ENCODE peak calls at places on chromosomes 1 and 21, in six cellular contexts. One of them, this sample, is unnamed.

GRCh38 chr1:163799190-163799805 is 477.5 kb downstream of the NUF2 start:
- DNase-seq in K562: no peak
- DNase-seq in HepG2: no peak
- DNase-seq in SK-N-SH: no peak
- DNase-seq in GM12878: no peak
- DNase-seq in A549: no peak
- DNase-seq in this sample: no peak

GRCh38 chr1:218348628-218349185 is 3.6 kb downstream of the TGFB2 start:
- DNase-seq in SK-N-SH: no peak
- DNase-seq in HepG2: no peak
- DNase-seq in A549: no peak
- DNase-seq in GM12878: no peak
- DNase-seq in K562: no peak
- DNase-seq in this sample: no peak

GRCh38 chr1:1099506-1100183 is 16.2 kb downstream of the C1orf159 start:
- DNase-seq in K562: no peak
- DNase-seq in HepG2: no peak
- DNase-seq in A549: no peak
- DNase-seq in SK-N-SH: no peak
- DNase-seq in GM12878: no peak
- DNase-seq in this sample: no peak

GRCh38 chr1:175097361-175097760 is 29.7 kb downstream of the TNN start:
- DNase-seq in HepG2: no peak
- DNase-seq in GM12878: no peak
- DNase-seq in A549: no peak
- DNase-seq in K562: no peak
- DNase-seq in SK-N-SH: no peak
- DNase-seq in this sample: no peak

GRCh38 chr1:166972827-166973226 is 2.5 kb downstream of the ILDR2 start:
- DNase-seq in HepG2: no peak
- DNase-seq in SK-N-SH: no peak
- DNase-seq in A549: no peak
- DNase-seq in GM12878: no peak
- DNase-seq in K562: no peak
- DNase-seq in this sample: no peak

GRCh38 chr1:41917835-41918449 is 780 bp downstream of the HIVEP3 start:
- DNase-seq in GM12878: no peak
- DNase-seq in SK-N-SH: peak
- DNase-seq in A549: peak
- DNase-seq in K562: no peak
- DNase-seq in HepG2: no peak
- DNase-seq in this sample: peak

GRCh38 chr1:204560590-204560989 is 44.4 kb downstream of the MDM4 start:
- DNase-seq in SK-N-SH: no peak
- DNase-seq in HepG2: no peak
- DNase-seq in K562: no peak
- DNase-seq in A549: peak
- DNase-seq in GM12878: no peak
- DNase-seq in this sample: peak

GRCh38 chr1:35499652-35500176 is 57.5 kb downstream of the KIAA0319L start:
- DNase-seq in SK-N-SH: peak
- DNase-seq in HepG2: no peak
- DNase-seq in K562: peak
- DNase-seq in GM12878: no peak
- DNase-seq in A549: no peak
- DNase-seq in this sample: no peak

GRCh38 chr1:32195972-32196823 is 4.2 kb upstream of the CCDC28B start:
- DNase-seq in A549: no peak
- DNase-seq in GM12878: no peak
- DNase-seq in HepG2: no peak
- DNase-seq in SK-N-SH: no peak
- DNase-seq in K562: no peak
- DNase-seq in this sample: peak

GRCh38 chr1:3523980-3524379 is 69.5 kb downstream of the ARHGEF16 start:
- DNase-seq in HepG2: no peak
- DNase-seq in A549: no peak
- DNase-seq in SK-N-SH: no peak
- DNase-seq in K562: no peak
- DNase-seq in GM12878: no peak
- DNase-seq in this sample: no peak

GRCh38 chr1:234357831-234358230 is 15.4 kb upstream of the COA6 start:
- DNase-seq in A549: no peak
- DNase-seq in GM12878: no peak
- DNase-seq in K562: no peak
- DNase-seq in SK-N-SH: no peak
- DNase-seq in HepG2: no peak
- DNase-seq in this sample: no peak

GRCh38 chr1:234361102-234361603 is 12.1 kb upstream of the COA6 start:
- DNase-seq in K562: peak
- DNase-seq in A549: no peak
- DNase-seq in SK-N-SH: no peak
- DNase-seq in HepG2: no peak
- DNase-seq in GM12878: no peak
- DNase-seq in this sample: no peak

DNA sequence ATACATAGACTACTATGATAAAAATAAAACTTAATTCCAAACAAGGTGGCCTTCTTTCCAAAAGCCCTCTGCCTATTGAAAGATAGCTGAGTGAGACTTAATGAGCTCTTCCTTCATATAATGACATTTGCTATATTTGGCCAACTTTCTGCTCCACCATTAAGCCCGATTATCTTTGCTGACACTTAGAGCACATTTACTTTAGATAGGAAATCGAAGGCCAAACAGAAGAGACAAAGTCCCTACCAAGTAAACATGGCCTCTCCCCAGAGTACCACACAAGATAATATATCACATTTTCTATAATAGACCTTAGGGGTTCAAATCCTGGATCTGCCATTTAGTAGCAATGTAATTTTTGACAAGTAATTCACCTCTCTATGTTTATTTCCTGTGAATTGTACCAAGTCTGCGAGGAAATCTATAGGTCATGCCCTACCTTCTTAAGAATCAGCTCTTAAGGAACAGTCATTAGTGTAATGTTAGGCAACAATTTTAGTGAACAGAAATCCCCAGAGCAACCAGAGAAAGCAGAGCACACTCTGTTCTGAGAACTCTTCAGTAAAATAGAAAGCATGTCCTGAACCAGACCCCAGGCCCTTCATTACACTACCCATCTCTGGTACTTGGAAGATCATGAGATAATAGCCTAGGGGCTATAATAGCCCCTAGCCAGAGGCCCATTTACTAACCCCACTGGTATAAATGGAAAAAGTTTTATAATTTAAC is 17.3 kb upstream of the COA6 start:
- DNase-seq in HepG2: peak
- DNase-seq in K562: no peak
- DNase-seq in GM12878: no peak
- DNase-seq in SK-N-SH: peak
- DNase-seq in A549: no peak
- DNase-seq in this sample: no peak
- TF ChIP-seq RFX5 in HepG2: no peak
- TF ChIP-seq RFX5 in K562: no peak
- TF ChIP-seq RFX5 in GM12878: no peak
- TF ChIP-seq RFX5 in SK-N-SH: no peak
- TF ChIP-seq RFX5 in A549: no peak
- TF ChIP-seq RFX5 in this sample: no peak

GRCh38 chr1:239224100-239224499 is 162.3 kb upstream of the CHRM3 start:
- DNase-seq in SK-N-SH: no peak
- DNase-seq in GM12878: no peak
- DNase-seq in HepG2: no peak
- DNase-seq in A549: no peak
- DNase-seq in K562: no peak
- DNase-seq in this sample: no peak

GRCh38 chr1:239218296-239218695 is 168.1 kb upstream of the CHRM3 start:
- DNase-seq in A549: no peak
- DNase-seq in HepG2: no peak
- DNase-seq in GM12878: no peak
- DNase-seq in SK-N-SH: no peak
- DNase-seq in K562: no peak
- DNase-seq in this sample: no peak

GRCh38 chr1:239222999-239223398 is 163.4 kb upstream of the CHRM3 start:
- DNase-seq in GM12878: no peak
- DNase-seq in K562: no peak
- DNase-seq in SK-N-SH: no peak
- DNase-seq in A549: no peak
- DNase-seq in HepG2: no peak
- DNase-seq in this sample: no peak

GRCh38 chr1:239219679-239220078 is 166.7 kb upstream of the CHRM3 start:
- DNase-seq in A549: no peak
- DNase-seq in GM12878: no peak
- DNase-seq in HepG2: no peak
- DNase-seq in K562: no peak
- DNase-seq in SK-N-SH: no peak
- DNase-seq in this sample: no peak

DNA sequence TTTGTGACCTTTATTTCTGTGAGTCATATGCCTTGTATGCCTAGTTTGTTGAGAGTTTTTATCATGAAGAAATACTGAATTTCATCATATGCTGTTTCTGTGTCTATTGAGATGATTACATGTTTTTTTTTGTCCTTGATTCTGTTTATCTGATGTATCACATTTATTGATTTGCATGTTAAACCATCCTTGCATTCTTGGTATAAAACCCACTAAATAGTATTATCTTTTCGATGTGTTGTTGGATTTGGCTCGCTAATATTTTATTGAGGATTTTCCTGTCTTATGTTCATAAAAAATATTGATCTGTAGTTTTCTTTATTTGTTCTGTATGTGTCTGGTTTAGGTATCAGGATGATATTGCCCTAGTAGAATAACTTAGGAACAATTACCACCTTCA is 164.7 kb upstream of the CHRM3 start:
- DNase-seq in K562: no peak
- DNase-seq in A549: no peak
- DNase-seq in SK-N-SH: no peak
- DNase-seq in HepG2: no peak
- DNase-seq in GM12878: no peak
- DNase-seq in this sample: no peak
- TF ChIP-seq RFX5 in K562: no peak
- TF ChIP-seq RFX5 in A549: no peak
- TF ChIP-seq RFX5 in SK-N-SH: no peak
- TF ChIP-seq RFX5 in HepG2: no peak
- TF ChIP-seq RFX5 in GM12878: no peak
- TF ChIP-seq RFX5 in this sample: no peak

DNA sequence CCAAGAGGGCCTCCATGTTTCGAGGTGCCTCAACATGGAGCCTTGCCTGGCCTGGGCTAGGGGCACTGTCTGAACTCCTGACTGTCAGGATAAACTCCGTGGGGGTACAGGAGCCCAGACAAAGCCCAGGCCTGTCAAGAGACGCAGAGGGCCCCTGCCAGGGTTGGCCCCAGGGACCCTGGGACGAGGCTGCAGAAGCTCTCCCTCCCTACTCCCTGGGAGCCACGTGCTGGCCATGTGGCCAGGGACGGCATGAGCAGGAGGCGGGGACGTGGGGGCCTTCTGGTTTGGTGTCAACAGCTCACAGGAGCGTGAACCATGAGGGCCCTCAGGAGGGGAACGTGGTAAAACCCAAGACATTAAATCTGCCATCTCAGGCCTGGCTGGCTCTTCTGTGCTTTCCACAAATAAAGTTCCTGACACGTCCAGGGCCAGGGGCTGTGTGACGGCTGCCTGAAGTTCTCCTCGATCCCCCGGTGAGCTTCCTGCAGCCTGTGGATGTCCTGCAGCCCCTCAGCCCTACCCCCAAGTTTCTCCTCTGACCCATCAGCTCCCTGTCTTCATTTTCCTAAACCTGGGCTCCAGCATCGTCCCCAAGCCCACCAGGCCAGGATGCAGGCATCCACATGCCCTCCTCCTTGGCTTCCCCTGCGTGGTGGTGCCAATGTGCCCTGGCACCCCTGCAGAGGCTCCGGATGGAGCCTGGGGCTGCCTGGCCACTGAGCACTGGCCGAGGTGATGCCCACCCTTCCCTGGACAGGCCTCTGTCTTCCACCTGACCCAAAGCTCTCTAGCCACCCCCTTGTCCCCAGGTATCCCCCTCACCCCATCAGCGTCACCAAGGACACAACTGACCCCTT is 12.8 kb upstream of the LRRC3 start:
- DNase-seq in SK-N-SH: no peak
- DNase-seq in GM12878: no peak
- DNase-seq in K562: no peak
- DNase-seq in HepG2: no peak
- DNase-seq in A549: no peak
- DNase-seq in this sample: no peak
- TF ChIP-seq RFX5 in SK-N-SH: no peak
- TF ChIP-seq RFX5 in GM12878: no peak
- TF ChIP-seq RFX5 in K562: no peak
- TF ChIP-seq RFX5 in HepG2: no peak
- TF ChIP-seq RFX5 in A549: no peak
- TF ChIP-seq RFX5 in this sample: no peak

GRCh38 chr21:34018910-34019309 is 54.5 kb upstream of the MRPS6 start:
- DNase-seq in SK-N-SH: no peak
- DNase-seq in GM12878: peak
- DNase-seq in A549: no peak
- DNase-seq in HepG2: no peak
- DNase-seq in K562: no peak
- DNase-seq in this sample: no peak

GRCh38 chr21:34019402-34019801 is 54.0 kb upstream of the MRPS6 start:
- DNase-seq in A549: no peak
- DNase-seq in K562: no peak
- DNase-seq in HepG2: no peak
- DNase-seq in GM12878: no peak
- DNase-seq in SK-N-SH: no peak
- DNase-seq in this sample: no peak

GRCh38 chr21:34020934-34021553 is 52.3 kb upstream of the MRPS6 start:
- DNase-seq in A549: no peak
- DNase-seq in HepG2: no peak
- DNase-seq in SK-N-SH: no peak
- DNase-seq in K562: no peak
- DNase-seq in GM12878: no peak
- DNase-seq in this sample: no peak

GRCh38 chr21:34021726-34022125 is 51.7 kb upstream of the MRPS6 start:
- DNase-seq in A549: no peak
- DNase-seq in HepG2: no peak
- DNase-seq in GM12878: no peak
- DNase-seq in SK-N-SH: no peak
- DNase-seq in K562: no peak
- DNase-seq in this sample: no peak

DNA sequence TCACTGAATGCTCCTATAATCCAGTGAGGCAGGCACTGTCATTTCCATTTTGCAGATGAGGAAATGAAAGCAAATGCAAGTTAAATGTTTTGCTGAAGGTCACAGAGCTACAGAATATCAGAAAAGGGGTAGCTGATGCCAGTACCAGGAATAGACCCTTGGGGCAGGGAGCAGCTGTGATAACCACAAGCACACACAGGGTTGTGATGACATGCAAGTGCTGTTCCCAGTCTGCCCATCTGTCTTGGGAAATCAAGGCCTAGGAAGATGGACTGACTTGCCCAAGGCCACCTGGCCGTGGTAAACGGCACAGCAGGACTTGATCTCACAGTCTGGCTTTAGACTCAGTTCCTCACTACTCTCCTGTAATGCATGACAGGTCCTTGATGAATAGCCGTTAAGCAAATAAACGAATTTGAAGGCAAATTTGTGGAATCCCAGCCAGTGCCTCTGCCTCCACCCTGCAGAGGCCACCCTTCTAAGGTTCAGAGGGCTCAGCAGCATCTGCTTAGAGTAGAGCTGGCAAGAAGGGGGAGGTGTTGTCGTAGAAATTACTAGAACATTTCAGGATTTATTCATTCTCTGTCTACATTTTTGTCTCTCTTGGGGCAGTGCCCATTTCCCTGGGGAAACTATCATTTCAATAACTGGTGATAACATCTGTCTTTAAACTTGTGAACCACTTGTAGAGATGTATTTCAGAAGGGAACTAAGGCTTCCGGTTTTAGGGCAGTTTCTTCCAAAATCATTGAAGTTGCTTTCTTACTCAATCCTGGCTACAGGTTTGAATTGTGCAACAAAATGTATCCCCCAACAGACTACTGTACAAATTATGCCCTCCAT is 53.2 kb upstream of the MRPS6 start:
- DNase-seq in HepG2: peak
- DNase-seq in K562: no peak
- DNase-seq in A549: peak
- DNase-seq in SK-N-SH: no peak
- DNase-seq in GM12878: peak
- DNase-seq in this sample: no peak
- TF ChIP-seq RFX5 in HepG2: no peak
- TF ChIP-seq RFX5 in K562: no peak
- TF ChIP-seq RFX5 in A549: no peak
- TF ChIP-seq RFX5 in SK-N-SH: no peak
- TF ChIP-seq RFX5 in GM12878: no peak
- TF ChIP-seq RFX5 in this sample: no peak